ENCODE peak calls at places on chromosomes 3 and 15, in eight cellular contexts. One of them, this sample, is unnamed.

GRCh38 chr15:99474041-99474906 is 91.5 kb upstream of the MEF2A start:
- DNase-seq in activated CD4-positive, alpha-beta T cell treated with anti-CD3 and anti-CD28 coated beads for 24 hours: no peak
- DNase-seq in T-cell: no peak
- DNase-seq in GM18507: no peak
- DNase-seq in KG1: no peak
- DNase-seq in kidney: peak
- DNase-seq in anterior cingulate cortex: peak
- DNase-seq in neuronal stem cell: no peak
- DNase-seq in this sample: no peak

GRCh38 chr3:195524171-195524896 is 18.8 kb downstream of the PPP1R2 start:
- DNase-seq in activated CD4-positive, alpha-beta T cell treated with anti-CD3 and anti-CD28 coated beads for 24 hours: peak
- DNase-seq in T-cell: no peak
- DNase-seq in GM18507: no peak
- DNase-seq in KG1: no peak
- DNase-seq in kidney: no peak
- DNase-seq in anterior cingulate cortex: no peak
- DNase-seq in neuronal stem cell: no peak
- DNase-seq in this sample: no peak

GRCh38 chr15:70826634-70827033 is 27.3 kb downstream of the LARP6 start:
- DNase-seq in activated CD4-positive, alpha-beta T cell treated with anti-CD3 and anti-CD28 coated beads for 24 hours: no peak
- DNase-seq in T-cell: no peak
- DNase-seq in GM18507: no peak
- DNase-seq in KG1: no peak
- DNase-seq in kidney: no peak
- DNase-seq in anterior cingulate cortex: no peak
- DNase-seq in neuronal stem cell: no peak
- DNase-seq in this sample: no peak

GRCh38 chr3:189529889-189530288 is 101.3 kb upstream of the TP63 start:
- DNase-seq in activated CD4-positive, alpha-beta T cell treated with anti-CD3 and anti-CD28 coated beads for 24 hours: no peak
- DNase-seq in T-cell: no peak
- DNase-seq in GM18507: no peak
- DNase-seq in KG1: no peak
- DNase-seq in kidney: no peak
- DNase-seq in anterior cingulate cortex: no peak
- DNase-seq in neuronal stem cell: no peak
- DNase-seq in this sample: no peak

GRCh38 chr15:62569460-62570404 is 404.6 kb upstream of the C2CD4B start:
- DNase-seq in activated CD4-positive, alpha-beta T cell treated with anti-CD3 and anti-CD28 coated beads for 24 hours: no peak
- DNase-seq in T-cell: no peak
- DNase-seq in GM18507: no peak
- DNase-seq in KG1: no peak
- DNase-seq in kidney: peak
- DNase-seq in anterior cingulate cortex: no peak
- DNase-seq in neuronal stem cell: no peak
- DNase-seq in this sample: no peak

GRCh38 chr3:35639251-35640185 is at the start of gene ARPP21:
- DNase-seq in activated CD4-positive, alpha-beta T cell treated with anti-CD3 and anti-CD28 coated beads for 24 hours: no peak
- DNase-seq in T-cell: no peak
- DNase-seq in GM18507: no peak
- DNase-seq in KG1: no peak
- DNase-seq in kidney: peak
- DNase-seq in anterior cingulate cortex: peak
- DNase-seq in neuronal stem cell: peak
- DNase-seq in this sample: no peak

GRCh38 chr3:66618066-66618465 is 117.2 kb upstream of the LRIG1 start:
- DNase-seq in activated CD4-positive, alpha-beta T cell treated with anti-CD3 and anti-CD28 coated beads for 24 hours: no peak
- DNase-seq in T-cell: no peak
- DNase-seq in GM18507: no peak
- DNase-seq in KG1: no peak
- DNase-seq in kidney: no peak
- DNase-seq in anterior cingulate cortex: no peak
- DNase-seq in neuronal stem cell: no peak
- DNase-seq in this sample: no peak

GRCh38 chr3:124504332-124505059 is 225.8 kb upstream of the UMPS start:
- DNase-seq in activated CD4-positive, alpha-beta T cell treated with anti-CD3 and anti-CD28 coated beads for 24 hours: no peak
- DNase-seq in T-cell: no peak
- DNase-seq in GM18507: no peak
- DNase-seq in KG1: no peak
- DNase-seq in kidney: no peak
- DNase-seq in anterior cingulate cortex: no peak
- DNase-seq in neuronal stem cell: no peak
- DNase-seq in this sample: no peak

GRCh38 chr15:62067448-62068044 is 769 bp downstream of the C2CD4A start:
- DNase-seq in activated CD4-positive, alpha-beta T cell treated with anti-CD3 and anti-CD28 coated beads for 24 hours: no peak
- DNase-seq in T-cell: peak
- DNase-seq in GM18507: no peak
- DNase-seq in KG1: no peak
- DNase-seq in kidney: peak
- DNase-seq in anterior cingulate cortex: no peak
- DNase-seq in neuronal stem cell: peak
- DNase-seq in this sample: no peak

GRCh38 chr3:71928215-71928614 is 143.3 kb upstream of the PROK2 start:
- DNase-seq in activated CD4-positive, alpha-beta T cell treated with anti-CD3 and anti-CD28 coated beads for 24 hours: no peak
- DNase-seq in T-cell: no peak
- DNase-seq in GM18507: no peak
- DNase-seq in KG1: no peak
- DNase-seq in kidney: no peak
- DNase-seq in anterior cingulate cortex: no peak
- DNase-seq in neuronal stem cell: no peak
- DNase-seq in this sample: no peak

GRCh38 chr3:186137051-186137685 is 28.3 kb upstream of the ETV5 start:
- DNase-seq in activated CD4-positive, alpha-beta T cell treated with anti-CD3 and anti-CD28 coated beads for 24 hours: no peak
- DNase-seq in T-cell: no peak
- DNase-seq in GM18507: no peak
- DNase-seq in KG1: no peak
- DNase-seq in kidney: no peak
- DNase-seq in anterior cingulate cortex: no peak
- DNase-seq in neuronal stem cell: no peak
- DNase-seq in this sample: no peak

GRCh38 chr3:197365621-197366020 is 67.2 kb upstream of the DLG1 start:
- DNase-seq in activated CD4-positive, alpha-beta T cell treated with anti-CD3 and anti-CD28 coated beads for 24 hours: no peak
- DNase-seq in T-cell: no peak
- DNase-seq in GM18507: no peak
- DNase-seq in KG1: no peak
- DNase-seq in kidney: no peak
- DNase-seq in anterior cingulate cortex: no peak
- DNase-seq in neuronal stem cell: no peak
- DNase-seq in this sample: no peak

GRCh38 chr3:108428580-108428979 is 81.8 kb downstream of the MYH15 start:
- DNase-seq in activated CD4-positive, alpha-beta T cell treated with anti-CD3 and anti-CD28 coated beads for 24 hours: no peak
- DNase-seq in T-cell: no peak
- DNase-seq in GM18507: no peak
- DNase-seq in KG1: no peak
- DNase-seq in kidney: no peak
- DNase-seq in anterior cingulate cortex: no peak
- DNase-seq in neuronal stem cell: no peak
- DNase-seq in this sample: no peak

GRCh38 chr3:132006605-132007204 is 28.1 kb downstream of the CPNE4 start:
- DNase-seq in activated CD4-positive, alpha-beta T cell treated with anti-CD3 and anti-CD28 coated beads for 24 hours: no peak
- DNase-seq in T-cell: no peak
- DNase-seq in GM18507: no peak
- DNase-seq in KG1: peak
- DNase-seq in kidney: no peak
- DNase-seq in anterior cingulate cortex: no peak
- DNase-seq in neuronal stem cell: peak
- DNase-seq in this sample: peak

GRCh38 chr15:71780349-71780976 is 29.9 kb upstream of the NR2E3 start:
- DNase-seq in activated CD4-positive, alpha-beta T cell treated with anti-CD3 and anti-CD28 coated beads for 24 hours: no peak
- DNase-seq in T-cell: peak
- DNase-seq in GM18507: peak
- DNase-seq in KG1: peak
- DNase-seq in kidney: no peak
- DNase-seq in anterior cingulate cortex: no peak
- DNase-seq in neuronal stem cell: peak
- DNase-seq in this sample: peak

GRCh38 chr15:58346361-58346760 is 85.4 kb upstream of the LIPC start:
- DNase-seq in activated CD4-positive, alpha-beta T cell treated with anti-CD3 and anti-CD28 coated beads for 24 hours: no peak
- DNase-seq in T-cell: no peak
- DNase-seq in GM18507: no peak
- DNase-seq in KG1: no peak
- DNase-seq in kidney: no peak
- DNase-seq in anterior cingulate cortex: no peak
- DNase-seq in neuronal stem cell: no peak
- DNase-seq in this sample: no peak

GRCh38 chr3:171860830-171861535 is 17.8 kb downstream of the TMEM212 start:
- DNase-seq in activated CD4-positive, alpha-beta T cell treated with anti-CD3 and anti-CD28 coated beads for 24 hours: no peak
- DNase-seq in T-cell: no peak
- DNase-seq in GM18507: no peak
- DNase-seq in KG1: no peak
- DNase-seq in kidney: no peak
- DNase-seq in anterior cingulate cortex: no peak
- DNase-seq in neuronal stem cell: no peak
- DNase-seq in this sample: no peak

GRCh38 chr3:72739521-72740466 is 108.5 kb downstream of the SHQ1 start:
- DNase-seq in activated CD4-positive, alpha-beta T cell treated with anti-CD3 and anti-CD28 coated beads for 24 hours: no peak
- DNase-seq in T-cell: no peak
- DNase-seq in GM18507: no peak
- DNase-seq in KG1: no peak
- DNase-seq in kidney: no peak
- DNase-seq in anterior cingulate cortex: peak
- DNase-seq in neuronal stem cell: no peak
- DNase-seq in this sample: no peak

GRCh38 chr15:63890617-63891016 is 56.9 kb upstream of the HERC1 start:
- DNase-seq in activated CD4-positive, alpha-beta T cell treated with anti-CD3 and anti-CD28 coated beads for 24 hours: no peak
- DNase-seq in T-cell: no peak
- DNase-seq in GM18507: no peak
- DNase-seq in KG1: no peak
- DNase-seq in kidney: peak
- DNase-seq in anterior cingulate cortex: no peak
- DNase-seq in neuronal stem cell: no peak
- DNase-seq in this sample: no peak

GRCh38 chr3:23157331-23157730 is 45.8 kb upstream of the UBE2E2 start:
- DNase-seq in activated CD4-positive, alpha-beta T cell treated with anti-CD3 and anti-CD28 coated beads for 24 hours: no peak
- DNase-seq in T-cell: no peak
- DNase-seq in GM18507: no peak
- DNase-seq in KG1: no peak
- DNase-seq in kidney: no peak
- DNase-seq in anterior cingulate cortex: no peak
- DNase-seq in neuronal stem cell: no peak
- DNase-seq in this sample: no peak

GRCh38 chr3:71771126-71771525 is 13.8 kb downstream of the PROK2 start:
- DNase-seq in activated CD4-positive, alpha-beta T cell treated with anti-CD3 and anti-CD28 coated beads for 24 hours: no peak
- DNase-seq in T-cell: no peak
- DNase-seq in GM18507: no peak
- DNase-seq in KG1: no peak
- DNase-seq in kidney: no peak
- DNase-seq in anterior cingulate cortex: no peak
- DNase-seq in neuronal stem cell: no peak
- DNase-seq in this sample: no peak

GRCh38 chr15:40063563-40064011 is 24.6 kb upstream of the SRP14 start:
- DNase-seq in activated CD4-positive, alpha-beta T cell treated with anti-CD3 and anti-CD28 coated beads for 24 hours: no peak
- DNase-seq in T-cell: no peak
- DNase-seq in GM18507: no peak
- DNase-seq in KG1: no peak
- DNase-seq in kidney: no peak
- DNase-seq in anterior cingulate cortex: peak
- DNase-seq in neuronal stem cell: no peak
- DNase-seq in this sample: no peak

GRCh38 chr15:98568382-98569017 is 79.8 kb upstream of the IGF1R start:
- DNase-seq in activated CD4-positive, alpha-beta T cell treated with anti-CD3 and anti-CD28 coated beads for 24 hours: no peak
- DNase-seq in T-cell: no peak
- DNase-seq in GM18507: no peak
- DNase-seq in KG1: no peak
- DNase-seq in kidney: no peak
- DNase-seq in anterior cingulate cortex: no peak
- DNase-seq in neuronal stem cell: no peak
- DNase-seq in this sample: no peak

GRCh38 chr15:45088801-45089711 is 24.9 kb downstream of the DUOX2 start:
- DNase-seq in activated CD4-positive, alpha-beta T cell treated with anti-CD3 and anti-CD28 coated beads for 24 hours: no peak
- DNase-seq in T-cell: no peak
- DNase-seq in GM18507: no peak
- DNase-seq in KG1: no peak
- DNase-seq in kidney: no peak
- DNase-seq in anterior cingulate cortex: no peak
- DNase-seq in neuronal stem cell: no peak
- DNase-seq in this sample: no peak

GRCh38 chr3:174191380-174191779 is 667.8 kb upstream of the NAALADL2 start:
- DNase-seq in activated CD4-positive, alpha-beta T cell treated with anti-CD3 and anti-CD28 coated beads for 24 hours: no peak
- DNase-seq in T-cell: no peak
- DNase-seq in GM18507: no peak
- DNase-seq in KG1: no peak
- DNase-seq in kidney: no peak
- DNase-seq in anterior cingulate cortex: no peak
- DNase-seq in neuronal stem cell: no peak
- DNase-seq in this sample: no peak

GRCh38 chr3:76638006-76638405 is 401.9 kb upstream of the ROBO2 start:
- DNase-seq in activated CD4-positive, alpha-beta T cell treated with anti-CD3 and anti-CD28 coated beads for 24 hours: no peak
- DNase-seq in T-cell: no peak
- DNase-seq in GM18507: no peak
- DNase-seq in KG1: no peak
- DNase-seq in kidney: no peak
- DNase-seq in anterior cingulate cortex: no peak
- DNase-seq in neuronal stem cell: no peak
- DNase-seq in this sample: no peak

GRCh38 chr3:11603628-11604027 is 40.1 kb downstream of the VGLL4 start:
- DNase-seq in activated CD4-positive, alpha-beta T cell treated with anti-CD3 and anti-CD28 coated beads for 24 hours: no peak
- DNase-seq in T-cell: no peak
- DNase-seq in GM18507: no peak
- DNase-seq in KG1: no peak
- DNase-seq in kidney: no peak
- DNase-seq in anterior cingulate cortex: no peak
- DNase-seq in neuronal stem cell: no peak
- DNase-seq in this sample: no peak

GRCh38 chr3:77513541-77513940 is 473.6 kb downstream of the ROBO2 start:
- DNase-seq in activated CD4-positive, alpha-beta T cell treated with anti-CD3 and anti-CD28 coated beads for 24 hours: no peak
- DNase-seq in T-cell: no peak
- DNase-seq in GM18507: no peak
- DNase-seq in KG1: no peak
- DNase-seq in kidney: no peak
- DNase-seq in anterior cingulate cortex: no peak
- DNase-seq in neuronal stem cell: no peak
- DNase-seq in this sample: no peak

GRCh38 chr15:91922701-91923279 is 69.3 kb downstream of the SLCO3A1 start:
- DNase-seq in activated CD4-positive, alpha-beta T cell treated with anti-CD3 and anti-CD28 coated beads for 24 hours: no peak
- DNase-seq in T-cell: no peak
- DNase-seq in GM18507: no peak
- DNase-seq in KG1: no peak
- DNase-seq in kidney: no peak
- DNase-seq in anterior cingulate cortex: no peak
- DNase-seq in neuronal stem cell: no peak
- DNase-seq in this sample: no peak

GRCh38 chr15:99429681-99430081 is 136.1 kb upstream of the MEF2A start:
- DNase-seq in activated CD4-positive, alpha-beta T cell treated with anti-CD3 and anti-CD28 coated beads for 24 hours: no peak
- DNase-seq in T-cell: no peak
- DNase-seq in GM18507: no peak
- DNase-seq in KG1: no peak
- DNase-seq in kidney: peak
- DNase-seq in anterior cingulate cortex: no peak
- DNase-seq in neuronal stem cell: no peak
- DNase-seq in this sample: no peak

GRCh38 chr15:67158367-67158766 is 93.0 kb downstream of the SMAD3 start:
- DNase-seq in activated CD4-positive, alpha-beta T cell treated with anti-CD3 and anti-CD28 coated beads for 24 hours: no peak
- DNase-seq in T-cell: no peak
- DNase-seq in GM18507: no peak
- DNase-seq in KG1: no peak
- DNase-seq in kidney: no peak
- DNase-seq in anterior cingulate cortex: no peak
- DNase-seq in neuronal stem cell: no peak
- DNase-seq in this sample: no peak

GRCh38 chr3:13880811-13881156 is 913 bp upstream of the WNT7A start:
- DNase-seq in activated CD4-positive, alpha-beta T cell treated with anti-CD3 and anti-CD28 coated beads for 24 hours: no peak
- DNase-seq in T-cell: no peak
- DNase-seq in GM18507: no peak
- DNase-seq in KG1: no peak
- DNase-seq in kidney: peak
- DNase-seq in anterior cingulate cortex: no peak
- DNase-seq in neuronal stem cell: no peak
- DNase-seq in this sample: no peak

GRCh38 chr3:120678331-120678845 is 3.7 kb downstream of the HGD start:
- DNase-seq in activated CD4-positive, alpha-beta T cell treated with anti-CD3 and anti-CD28 coated beads for 24 hours: no peak
- DNase-seq in T-cell: no peak
- DNase-seq in GM18507: peak
- DNase-seq in KG1: peak
- DNase-seq in kidney: no peak
- DNase-seq in anterior cingulate cortex: peak
- DNase-seq in neuronal stem cell: no peak
- DNase-seq in this sample: no peak

GRCh38 chr15:90192961-90193786 is 8.0 kb upstream of the SEMA4B start:
- DNase-seq in activated CD4-positive, alpha-beta T cell treated with anti-CD3 and anti-CD28 coated beads for 24 hours: no peak
- DNase-seq in T-cell: no peak
- DNase-seq in GM18507: no peak
- DNase-seq in KG1: no peak
- DNase-seq in kidney: peak
- DNase-seq in anterior cingulate cortex: peak
- DNase-seq in neuronal stem cell: no peak
- DNase-seq in this sample: no peak